ENCODE peak calls at places on chromosomes 13 and 19, in seven cellular contexts. Y, X, P, S, R, G and E are unnamed samples.

GRCh38 chr19:44648536-44649370 is 5.0 kb downstream of the PVR start:
- DNase-seq in Y (no peak), X (no peak), P (no peak), S (no peak), R (no peak), G (peak), E (no peak)

GRCh38 chr19:1455336-1456120 is 5.6 kb downstream of the APC2 start:
- DNase-seq in Y (peak), X (peak), P (peak), S (peak), R (peak), G (no peak), E (peak)

GRCh38 chr13:30927595-30927994 is 4.9 kb upstream of the TEX26 start:
- DNase-seq in Y (no peak), X (no peak), P (no peak), S (no peak), R (no peak), G (no peak), E (no peak)

GRCh38 chr19:42132851-42133528 is 744 bp upstream of the POU2F2 start:
- DNase-seq in Y (peak), X (peak), P (peak), S (peak), R (peak), G (peak), E (peak)

GRCh38 chr19:16290692-16291091 is 33.9 kb upstream of the KLF2 start:
- DNase-seq in Y (no peak), X (no peak), P (no peak), S (no peak), R (no peak), G (no peak), E (no peak)

GRCh38 chr19:31126236-31126635 is 223.0 kb downstream of the TSHZ3 start:
- DNase-seq in Y (no peak), X (no peak), P (no peak), S (no peak), R (no peak), G (no peak), E (no peak)

GRCh38 chr13:51370116-51370515 is 30.6 kb downstream of the SERPINE3 start:
- DNase-seq in Y (no peak), X (no peak), P (no peak), S (no peak), R (no peak), G (no peak), E (no peak)

GRCh38 chr19:28920269-28921066 is 292.5 kb downstream of the UQCRFS1 start:
- DNase-seq in Y (no peak), X (no peak), P (no peak), S (no peak), R (no peak), G (no peak), E (no peak)

GRCh38 chr19:9431475-9431874 is 3.9 kb downstream of the ZNF266 start:
- DNase-seq in Y (no peak), X (no peak), P (peak), S (peak), R (peak), G (peak), E (no peak)

GRCh38 chr13:35518337-35518736 is 41.8 kb upstream of the MAB21L1 start:
- DNase-seq in Y (no peak), X (no peak), P (no peak), S (no peak), R (no peak), G (no peak), E (no peak)

GRCh38 chr19:33000510-33000909 is 28.5 kb downstream of the FAAP24 start:
- DNase-seq in Y (no peak), X (no peak), P (no peak), S (no peak), R (peak), G (no peak), E (no peak)

GRCh38 chr13:74847966-74848365 is 634.0 kb downstream of the TBC1D4 start:
- DNase-seq in Y (no peak), X (no peak), P (no peak), S (no peak), R (no peak), G (no peak), E (no peak)

GRCh38 chr19:20367811-20368294 is 197.7 kb downstream of the ZNF737 start:
- DNase-seq in Y (peak), X (no peak), P (no peak), S (peak), R (peak), G (peak), E (no peak)

GRCh38 chr19:53808710-53809125 is 15.4 kb downstream of the NLRP12 start:
- DNase-seq in Y (no peak), X (peak), P (no peak), S (peak), R (no peak), G (no peak), E (peak)

GRCh38 chr19:4624301-4624700 is 15.0 kb upstream of the TNFAIP8L1 start:
- DNase-seq in Y (no peak), X (no peak), P (no peak), S (peak), R (no peak), G (no peak), E (no peak)

GRCh38 chr13:81493144-81493543 is 1152.2 kb upstream of the SPRY2 start:
- DNase-seq in Y (no peak), X (no peak), P (no peak), S (no peak), R (no peak), G (no peak), E (peak)

GRCh38 chr19:1027953-1028902 is 1.8 kb downstream of the CNN2 start:
- DNase-seq in Y (peak), X (peak), P (no peak), S (peak), R (peak), G (peak), E (peak)

GRCh38 chr19:18833141-18833476 is 1.4 kb downstream of the UPF1 start:
- DNase-seq in Y (no peak), X (no peak), P (no peak), S (no peak), R (no peak), G (no peak), E (no peak)

GRCh38 chr13:71320452-71320851 is 546.6 kb downstream of the DACH1 start:
- DNase-seq in Y (peak), X (peak), P (no peak), S (peak), R (peak), G (no peak), E (peak)

GRCh38 chr13:20721454-20722357 is 18.2 kb downstream of the IL17D start:
- DNase-seq in Y (peak), X (peak), P (no peak), S (peak), R (peak), G (peak), E (no peak)

GRCh38 chr13:44651724-44652123 is 75.6 kb upstream of the TSC22D1 start:
- DNase-seq in Y (no peak), X (no peak), P (no peak), S (no peak), R (no peak), G (no peak), E (no peak)

GRCh38 chr19:49808762-49809154 is 4.3 kb downstream of the FUZ start:
- DNase-seq in Y (peak), X (peak), P (peak), S (peak), R (peak), G (peak), E (peak)

GRCh38 chr19:2059422-2060201 is 8.6 kb upstream of the MKNK2 start:
- DNase-seq in Y (no peak), X (peak), P (no peak), S (no peak), R (no peak), G (peak), E (peak)